ENCODE peak calls at places on chromosomes 11 and 22, in nine cellular contexts. M is coronary artery; N is heart left ventricle; O is small intestine; B is tibial artery; A is CD8-positive, alpha-beta memory T cell; I is CD8-positive, alpha-beta T cell; L is stomach; C is SK-N-SH. H is an unnamed sample.

GRCh38 chr11:44911031-44911814 is 39.5 kb downstream of the TP53I11 start:
- DNase-seq in M (peak; percentile 83), N (peak; percentile 89), O (peak; percentile 87), B (peak; percentile 82), A (peak; percentile 74), I (peak; percentile 62), L (peak; percentile 89), C (peak; percentile 83), H (no peak)

GRCh38 chr22:25494774-25495173 is 69.7 kb upstream of the GRK3 start:
- DNase-seq in M (no peak), N (no peak), O (no peak), B (no peak), A (no peak), I (no peak), L (no peak), C (no peak), H (no peak)

GRCh38 chr11:21861314-21861713 is 331.6 kb upstream of the ANO5 start:
- DNase-seq in M (no peak), N (no peak), O (no peak), B (no peak), A (no peak), I (no peak), L (no peak), C (no peak), H (no peak)

GRCh38 chr11:95417832-95418231 is 186.8 kb upstream of the SESN3 start:
- DNase-seq in M (no peak), N (no peak), O (no peak), B (no peak), A (no peak), I (no peak), L (no peak), C (no peak), H (no peak)

GRCh38 chr11:84825140-84825539 is 802.0 kb downstream of the DLG2 start:
- DNase-seq in M (no peak), N (no peak), O (no peak), B (no peak), A (no peak), I (no peak), L (no peak), C (no peak), H (no peak)

GRCh38 chr11:130999992-131000770 is 83.9 kb upstream of the SNX19 start:
- DNase-seq in M (no peak), N (no peak), O (no peak), B (no peak), A (no peak), I (no peak), L (no peak), C (no peak), H (no peak)

GRCh38 chr11:88337342-88338222 is at the start of gene CTSC:
- DNase-seq in M (peak; percentile 92), N (peak; percentile 92), O (peak; percentile 92), B (peak; percentile 90), A (peak; percentile 88), I (peak; percentile 80), L (peak; percentile 95), C (peak; percentile 88), H (peak; percentile 98)

GRCh38 chr22:25350551-25350971 is 131.1 kb downstream of the CRYBB2 start:
- DNase-seq in M (peak; percentile 33), N (no peak), O (no peak), B (no peak), A (no peak), I (no peak), L (peak; percentile 16), C (no peak), H (peak; percentile 72)

GRCh38 chr22:38070250-38070921 is 13.2 kb downstream of the PICK1 start:
- DNase-seq in M (no peak), N (no peak), O (no peak), B (no peak), A (no peak), I (no peak), L (no peak), C (peak; percentile 1), H (peak; percentile 43)

GRCh38 chr22:38067028-38067415 is 9.8 kb downstream of the PICK1 start:
- DNase-seq in M (no peak), N (no peak), O (no peak), B (no peak), A (no peak), I (no peak), L (no peak), C (no peak), H (peak; percentile 35)

GRCh38 chr22:38069372-38070249 is 12.4 kb downstream of the PICK1 start:
- DNase-seq in M (peak; percentile 95), N (peak; percentile 85), O (no peak), B (peak; percentile 87), A (no peak), I (no peak), L (no peak), C (peak; percentile 55), H (peak; percentile 68)

GRCh38 chr22:38067771-38068360 is 10.7 kb downstream of the PICK1 start:
- DNase-seq in M (no peak), N (no peak), O (no peak), B (no peak), A (no peak), I (no peak), L (no peak), C (peak; percentile 1), H (peak; percentile 66)

DNA sequence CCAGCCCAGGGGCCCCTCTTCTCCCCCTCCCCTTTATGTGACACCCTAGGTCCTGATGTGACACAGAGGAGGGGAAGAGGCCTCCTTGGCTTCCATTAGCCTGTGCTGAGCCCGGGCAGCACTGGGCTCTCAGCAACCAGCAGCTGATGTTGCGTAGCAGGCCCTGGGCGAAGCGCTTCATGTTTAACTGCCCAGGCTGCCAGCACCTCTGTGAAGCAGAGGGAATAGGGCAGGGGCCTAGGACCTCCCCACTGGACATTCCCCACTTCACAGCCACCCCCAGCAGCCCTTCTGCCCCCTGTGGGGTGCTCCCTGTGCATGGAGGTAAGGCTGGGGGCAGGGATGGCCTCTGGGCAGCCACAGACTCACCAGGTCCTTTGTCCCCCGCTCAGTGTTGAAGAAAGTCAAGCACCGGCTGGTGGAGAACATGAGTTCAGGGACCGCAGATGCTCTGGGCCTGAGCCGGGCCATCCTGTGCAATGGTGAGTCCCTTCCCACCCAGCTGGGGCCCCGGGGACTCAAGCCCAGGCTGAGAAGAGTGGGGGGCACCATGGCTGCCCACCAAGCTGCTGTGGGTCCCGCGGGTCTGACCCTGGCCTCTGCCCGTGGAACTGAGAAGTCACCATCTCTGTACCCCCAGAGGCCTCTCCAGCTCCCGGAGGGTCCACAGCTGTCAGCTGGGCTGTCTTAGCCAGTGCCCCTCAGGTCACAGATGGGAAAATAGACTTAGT is 11.6 kb downstream of the PICK1 start:
- DNase-seq in M (no peak), N (no peak), O (no peak), B (no peak), A (no peak), I (no peak), L (no peak), C (no peak), H (peak; percentile 48)
- H3K27ac ChIP-seq in M (peak overlapping the region; percentile 99), N (peak overlapping the region; percentile 85), O (no peak overlapping the region), B (peak overlapping the region; percentile 97), A (no peak overlapping the region), I (no peak overlapping the region), L (no peak overlapping the region), C (no peak overlapping the region), H (no peak overlapping the region)

GRCh38 chr22:43817402-43817801 is 5.3 kb upstream of the EFCAB6 start:
- DNase-seq in M (no peak), N (no peak), O (no peak), B (no peak), A (no peak), I (no peak), L (no peak), C (no peak), H (no peak)

GRCh38 chr22:43811777-43812148 is 342 bp downstream of the EFCAB6 start:
- DNase-seq in M (no peak), N (no peak), O (peak; percentile 25), B (no peak), A (no peak), I (no peak), L (no peak), C (no peak), H (no peak)

GRCh38 chr22:43812149-43812842 is at the start of gene EFCAB6:
- DNase-seq in M (peak; percentile 94), N (peak; percentile 95), O (peak; percentile 94), B (peak; percentile 92), A (peak; percentile 88), I (peak; percentile 69), L (peak; percentile 96), C (peak; percentile 90), H (peak; percentile 96)

GRCh38 chr22:43814264-43814663 is 2.2 kb upstream of the EFCAB6 start:
- DNase-seq in M (no peak), N (no peak), O (no peak), B (no peak), A (no peak), I (no peak), L (no peak), C (no peak), H (no peak)

DNA sequence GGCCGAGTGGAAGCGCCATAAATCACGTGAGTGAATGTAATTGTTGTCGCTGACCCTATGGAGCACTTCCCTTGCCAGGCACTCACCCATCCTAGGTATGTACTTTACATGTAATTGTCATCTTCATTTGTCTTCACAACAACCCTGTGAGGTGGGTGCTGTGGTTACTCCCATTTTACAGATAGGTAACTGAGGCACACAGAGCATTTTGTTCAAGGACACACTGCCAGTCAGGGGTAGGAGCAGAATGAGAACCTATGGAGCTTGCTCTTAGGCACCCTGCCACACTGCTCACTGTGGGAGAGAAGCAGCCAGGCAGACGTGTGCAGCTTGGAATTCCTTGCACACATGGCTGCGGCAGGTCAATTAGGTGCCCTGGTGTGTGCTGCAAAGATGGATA is 785 bp upstream of the EFCAB6 start:
- DNase-seq in M (no peak), N (no peak), O (no peak), B (no peak), A (no peak), I (no peak), L (no peak), C (no peak), H (no peak)
- H3K27ac ChIP-seq in M (peak overlapping the region; percentile 90), N (peak overlapping the region; percentile 68), O (no peak overlapping the region), B (peak overlapping the region; percentile 67), A (peak overlapping the region; percentile 66), I (peak overlapping the region; percentile 46), L (no peak overlapping the region), C (no peak overlapping the region), H (no peak overlapping the region)

DNA sequence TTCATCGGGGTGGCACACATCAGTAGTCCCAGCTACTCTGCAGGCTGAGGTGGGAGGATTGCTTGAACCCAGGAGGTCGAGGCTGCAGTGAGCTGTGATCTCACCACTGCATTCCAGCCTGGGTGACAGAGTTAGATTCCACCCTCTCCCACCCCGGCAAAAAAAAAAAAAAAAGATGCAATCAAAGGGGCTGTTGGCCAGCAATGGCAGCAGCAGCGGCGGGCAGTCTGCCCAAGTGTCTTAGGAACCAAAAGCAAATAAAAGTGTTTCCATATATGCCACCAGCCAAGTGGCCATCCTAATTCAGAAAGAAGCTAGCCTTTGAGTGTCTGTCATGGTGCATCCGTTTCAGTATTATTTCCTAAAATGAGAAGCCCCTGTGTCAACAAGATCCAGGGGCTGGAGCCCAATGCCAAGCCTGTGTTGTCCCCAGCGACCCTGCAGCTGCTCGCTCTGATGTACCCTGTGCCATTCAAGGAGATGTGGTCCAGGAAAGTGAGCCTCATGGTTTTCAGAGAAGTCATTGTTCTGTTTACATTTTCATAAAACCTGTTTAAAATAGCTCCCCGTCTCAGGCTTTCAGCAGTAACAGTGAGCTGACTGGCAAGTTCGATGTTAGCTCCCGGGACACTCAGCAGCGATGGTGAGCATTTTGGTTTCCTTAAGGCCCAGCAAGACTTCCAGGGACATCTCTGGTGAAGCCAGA is 12.5 kb downstream of the CDPF1 start:
- DNase-seq in M (no peak), N (peak; percentile 48), O (no peak), B (no peak), A (no peak), I (no peak), L (no peak), C (no peak), H (no peak)
- H3K27ac ChIP-seq in M (no peak overlapping the region), N (peak overlapping the region; percentile 29), O (no peak overlapping the region), B (no peak overlapping the region), A (no peak overlapping the region), I (no peak overlapping the region), L (no peak overlapping the region), C (no peak overlapping the region), H (no peak overlapping the region)

DNA sequence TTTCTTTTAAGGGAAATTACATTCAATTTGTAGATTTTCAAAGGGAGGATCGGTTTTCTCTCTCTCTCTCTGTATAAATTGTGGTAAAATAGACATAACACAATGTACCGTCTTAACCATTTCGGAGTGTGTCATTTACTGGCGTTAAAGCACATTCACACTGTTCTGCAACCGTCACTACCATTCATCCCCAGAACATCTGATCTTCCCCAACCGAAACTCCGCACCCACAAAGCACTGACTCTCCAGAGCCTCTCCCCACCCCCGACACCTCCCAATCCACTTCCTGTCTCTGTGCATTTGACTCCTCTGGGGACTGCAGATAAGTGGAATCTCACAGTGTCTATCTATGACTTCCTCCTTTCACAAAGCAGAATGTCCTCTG is 15.9 kb upstream of the GRAMD4 start:
- DNase-seq in M (no peak), N (peak; percentile 61), O (peak; percentile 35), B (peak; percentile 72), A (no peak), I (no peak), L (no peak), C (no peak), H (no peak)
- H3K27ac ChIP-seq in M (peak overlapping the region; percentile 9), N (peak overlapping the region; percentile 46), O (no peak overlapping the region), B (no peak overlapping the region), A (peak overlapping the region; percentile 19), I (no peak overlapping the region), L (no peak overlapping the region), C (no peak overlapping the region), H (no peak overlapping the region)